ENCODE peak calls at places on chromosome 21, in ten cellular contexts. H is GM12865, Y is left ventricle myocardium inferior, X is B cell, T is NB4, S is psoas muscle, N is GM06990, P is thyroid gland, Q is fibroblast of mammary gland, A is astrocyte of the cerebellum. K is an unnamed sample.

GRCh38 chr21:16891821-16892220 is 621.0 kb upstream of the CXADR start:
- DNase-seq in S (no peak), Q (peak; percentile 50), H (no peak), P (peak; percentile 7), Y (no peak), N (no peak), X (no peak), A (peak; percentile 88), T (no peak), K (no peak)

GRCh38 chr21:25366116-25366515 is 241.2 kb downstream of the MRPL39 start:
- DNase-seq in S (no peak), H (no peak), T (no peak), A (no peak), P (no peak), X (no peak), Q (no peak), N (no peak), Y (no peak), K (no peak)

GRCh38 chr21:45146801-45147200 is 72.4 kb downstream of the ADARB1 start:
- DNase-seq in H (no peak), N (no peak), S (no peak), X (no peak), P (no peak), T (no peak), Q (no peak), Y (no peak), A (no peak), K (peak; percentile 20)

GRCh38 chr21:46559291-46559983 is 45.4 kb downstream of the S100B start:
- DNase-seq in H (peak; percentile 55), P (peak; percentile 54), T (no peak), Q (no peak), X (peak; percentile 28), N (no peak), A (no peak), S (no peak), Y (no peak), K (no peak)

GRCh38 chr21:17660449-17660848 is 47.7 kb upstream of the BTG3 start:
- DNase-seq in Q (no peak), X (no peak), P (no peak), H (no peak), Y (no peak), N (no peak), S (no peak), A (peak; percentile 66), T (no peak), K (no peak)

GRCh38 chr21:17590443-17590842 is 22.3 kb downstream of the BTG3 start:
- DNase-seq in Q (peak; percentile 54), T (no peak), H (no peak), X (no peak), Y (no peak), S (no peak), N (no peak), A (no peak), P (no peak), K (no peak)

GRCh38 chr21:45248893-45249381 is 38.8 kb downstream of the POFUT2 start:
- DNase-seq in Q (peak; percentile 29), X (no peak), Y (no peak), H (no peak), N (no peak), S (no peak), P (no peak), A (no peak), T (no peak), K (no peak)

GRCh38 chr21:41482321-41482720 is 25.6 kb downstream of the TMPRSS2 start:
- DNase-seq in T (no peak), A (peak; percentile 91), S (no peak), H (no peak), Q (peak; percentile 70), P (no peak), N (no peak), X (no peak), Y (no peak), K (no peak)

GRCh38 chr21:41365377-41366107 is 3.7 kb downstream of the MX2 start:
- DNase-seq in P (no peak), T (no peak), A (no peak), X (no peak), N (no peak), Q (no peak), Y (no peak), S (no peak), H (no peak), K (no peak)

GRCh38 chr21:45940621-45941337 is 40.8 kb upstream of the COL6A1 start:
- DNase-seq in A (no peak), H (no peak), T (no peak), Y (no peak), Q (no peak), N (no peak), P (no peak), S (no peak), X (no peak), K (no peak)

DNA sequence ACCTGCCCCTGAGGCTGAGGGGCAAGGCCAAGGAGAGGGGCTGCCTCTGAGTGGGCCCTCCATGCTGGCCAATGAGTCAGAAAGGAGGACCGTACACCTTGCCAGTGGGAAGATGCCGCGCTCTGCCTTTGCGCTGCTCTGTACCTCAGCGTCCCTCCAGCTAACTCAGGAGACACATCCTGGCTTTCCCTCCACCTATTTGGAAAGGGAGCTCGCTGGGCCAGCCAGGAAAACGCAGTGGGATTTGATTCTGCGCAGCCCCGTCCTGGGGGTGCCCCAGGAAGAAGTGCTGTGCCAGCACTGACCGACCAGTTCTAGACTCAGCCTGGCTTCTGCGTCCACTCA is 124.6 kb downstream of the SIK1 start:
- DNase-seq in Y (peak; percentile 8), X (no peak), Q (no peak), S (no peak), H (no peak), N (no peak), A (no peak), T (no peak), P (no peak), K (no peak)
- TF ChIP-seq CTCF in Y (no peak), X (no peak), Q (no peak), S (no peak), H (no peak), N (no peak), A (no peak), T (no peak), P (no peak), K (no peak)

DNA sequence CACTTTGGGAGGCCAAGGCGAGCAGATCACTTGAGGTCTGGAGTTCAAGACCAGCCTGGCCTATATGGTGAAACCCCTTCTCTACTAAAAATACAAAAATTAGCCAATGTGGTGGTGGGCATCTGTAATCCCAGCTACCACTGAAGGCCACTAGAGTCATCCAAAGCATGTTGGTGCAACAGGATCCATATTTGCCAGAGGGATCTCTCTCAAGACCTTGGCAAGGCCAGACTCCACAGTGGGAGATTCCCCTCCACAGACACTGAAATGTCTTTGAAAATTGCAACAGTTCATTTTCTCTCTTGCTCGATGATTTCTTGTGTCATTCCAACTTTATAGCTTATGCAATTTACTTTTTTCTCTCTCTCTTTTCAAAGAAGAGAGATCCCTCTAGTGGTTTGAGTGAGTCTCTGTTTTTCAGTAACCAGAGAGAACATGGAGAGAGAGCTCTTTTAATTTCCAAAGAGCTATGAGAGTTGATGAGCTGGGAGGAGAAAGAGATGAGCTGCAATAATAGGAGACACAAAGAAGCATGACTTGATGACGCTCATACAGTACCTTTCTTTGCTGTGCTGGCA is 176.8 kb upstream of the USP25 start:
- DNase-seq in H (no peak), Q (peak; percentile 39), T (peak; percentile 7), Y (no peak), P (no peak), S (no peak), X (peak; percentile 3), A (no peak), N (no peak), K (no peak)
- TF ChIP-seq CTCF in H (peak; percentile 9), Q (peak; percentile 53), T (no peak), Y (peak; percentile 45), P (no peak), S (no peak), X (peak; percentile 54), A (peak; percentile 46), N (peak; percentile 35), K (peak; percentile 33)

DNA sequence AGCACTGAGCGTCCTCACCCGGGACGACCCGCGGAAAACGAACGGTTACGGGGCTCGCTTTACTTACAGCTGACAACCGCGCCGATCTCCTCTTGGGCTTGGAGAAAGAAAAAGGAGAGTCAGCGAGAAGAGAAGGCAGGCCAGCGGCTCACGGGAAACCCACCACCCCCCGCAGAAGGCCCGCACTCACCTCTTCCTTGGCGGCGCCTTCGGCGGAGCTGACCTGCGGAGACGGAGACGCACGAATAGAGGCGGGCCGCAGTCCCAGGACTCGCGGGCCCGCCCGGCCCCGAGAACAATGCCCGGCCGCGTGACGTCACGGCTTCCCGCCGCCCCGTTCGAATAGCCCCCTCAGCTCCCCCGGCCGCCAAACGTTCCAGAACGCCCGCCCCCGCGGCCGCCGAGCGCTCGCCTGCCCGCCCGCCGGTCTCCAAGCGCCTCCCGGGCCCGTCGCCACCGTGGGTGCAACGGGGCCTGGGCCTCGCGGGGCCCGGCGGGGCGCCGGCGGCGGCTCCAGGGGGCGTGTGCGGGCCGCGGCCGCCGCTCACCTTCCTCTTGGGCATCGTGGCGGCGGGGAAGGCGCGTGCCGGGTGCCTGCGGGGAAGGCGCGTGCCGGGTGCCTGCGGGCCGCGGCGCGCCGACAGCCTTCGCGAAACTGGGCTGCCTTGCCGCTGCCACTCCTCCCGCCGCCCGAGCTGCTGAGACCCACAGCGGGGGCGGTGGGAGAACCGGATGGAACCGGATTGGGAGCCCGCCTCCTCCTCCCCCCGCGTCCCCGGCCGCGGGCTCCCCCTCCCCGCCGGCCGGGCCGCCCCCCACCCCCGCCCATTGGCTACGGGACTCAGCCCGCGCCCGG is at the start of gene HMGN1:
- DNase-seq in H (peak; percentile 95), Q (peak; percentile 78), P (peak; percentile 90), S (peak; percentile 84), Y (peak; percentile 81), T (peak; percentile 93), N (peak; percentile 87), X (peak; percentile 91), A (peak; percentile 72), K (peak; percentile 80)
- TF ChIP-seq CTCF in H (no peak), Q (no peak), P (no peak), S (peak; percentile 11), Y (no peak), T (no peak), N (no peak), X (no peak), A (no peak), K (no peak)

GRCh38 chr21:29374481-29374880 is 75.8 kb downstream of the BACH1 start:
- DNase-seq in N (no peak), A (no peak), X (no peak), Q (no peak), S (no peak), P (no peak), T (no peak), H (no peak), Y (no peak), K (no peak)

GRCh38 chr21:29377266-29377665 is 78.5 kb downstream of the BACH1 start:
- DNase-seq in P (no peak), T (no peak), Y (no peak), X (no peak), A (no peak), S (no peak), N (no peak), Q (no peak), H (no peak), K (no peak)

GRCh38 chr21:29378814-29379213 is 80.1 kb downstream of the BACH1 start:
- DNase-seq in T (no peak), N (no peak), S (no peak), X (no peak), A (no peak), H (no peak), P (no peak), Y (no peak), Q (no peak), K (no peak)

GRCh38 chr21:29379517-29380054 is 80.9 kb downstream of the BACH1 start:
- DNase-seq in Y (no peak), Q (no peak), X (no peak), P (no peak), T (peak; percentile 2), A (no peak), S (no peak), N (no peak), H (no peak), K (no peak)

GRCh38 chr21:29376556-29376955 is 77.8 kb downstream of the BACH1 start:
- DNase-seq in Y (no peak), H (peak; percentile 81), T (peak; percentile 72), N (peak; percentile 14), S (peak; percentile 36), P (peak; percentile 38), X (peak; percentile 65), Q (peak; percentile 43), A (no peak), K (peak; percentile 57)
- TF ChIP-seq CTCF in Y (peak; percentile 45), H (peak; percentile 67), T (peak; percentile 71), N (peak; percentile 74), S (peak; percentile 44), P (no peak), X (peak; percentile 67), Q (peak; percentile 41), A (peak; percentile 18), K (peak; percentile 67)

K was measured in CD14-positive monocyte.